ENCODE peak calls at places on chromosome 9, in six cellular contexts. I is kidney epithelial cell, S is gastrocnemius medialis, E is fibroblast of the aortic adventitia, Y is neural progenitor cell, Z is glutamatergic neuron. G is an unnamed sample.

GRCh38 chr9:137236936-137237421 is 4.1 kb upstream of the TUBB4B start:
- DNase-seq in S (no peak), Y (peak; percentile 39), E (no peak), I (no peak), Z (no peak), G (no peak)

GRCh38 chr9:19102181-19102630 is 498 bp downstream of the HAUS6 start:
- DNase-seq in S (no peak), I (no peak), Y (peak; percentile 42), E (no peak), Z (peak; percentile 31), G (no peak)

GRCh38 chr9:126420643-126421564 is 94.3 kb downstream of the MVB12B start:
- DNase-seq in I (peak; percentile 52), Z (no peak), S (no peak), E (no peak), Y (no peak), G (no peak)

GRCh38 chr9:110769667-110770066 is 101.1 kb downstream of the MUSK start:
- DNase-seq in Z (no peak), Y (no peak), S (no peak), I (no peak), E (peak; percentile 50), G (no peak)

GRCh38 chr9:129669946-129670345 is 4.5 kb downstream of the PRRX2 start:
- DNase-seq in E (no peak), I (no peak), Z (no peak), Y (no peak), S (no peak), G (no peak)

GRCh38 chr9:130845254-130845653 is 10.2 kb downstream of the ABL1 start:
- DNase-seq in E (peak; percentile 49), I (no peak), Z (no peak), Y (no peak), S (no peak), G (no peak)

GRCh38 chr9:16873131-16873787 is 2.8 kb upstream of the BNC2 start:
- DNase-seq in Y (no peak), I (no peak), E (peak; percentile 49), Z (no peak), S (no peak), G (no peak)

GRCh38 chr9:36991516-36992134 is 42.4 kb downstream of the PAX5 start:
- DNase-seq in E (peak; percentile 12), Z (peak; percentile 82), S (no peak), Y (peak; percentile 73), I (no peak), G (no peak)

GRCh38 chr9:136302527-136302926 is 1.4 kb downstream of the CCDC187 start:
- DNase-seq in E (no peak), S (no peak), Y (no peak), I (no peak), Z (no peak), G (no peak)

GRCh38 chr9:110246214-110246613 is 10.1 kb downstream of the TXN start:
- DNase-seq in S (no peak), E (no peak), Z (no peak), I (no peak), Y (peak; percentile 7), G (no peak)

GRCh38 chr9:117552811-117553210 is 138.0 kb upstream of the ASTN2 start:
- DNase-seq in S (no peak), Y (no peak), I (no peak), E (no peak), Z (no peak), G (no peak)

GRCh38 chr9:25678147-25678666 is at the start of gene TUSC1:
- DNase-seq in E (peak; percentile 81), S (peak; percentile 51), Y (peak; percentile 69), I (peak; percentile 56), Z (peak; percentile 79), G (peak; percentile 20)

GRCh38 chr9:81305561-81306182 is 383.7 kb downstream of the TLE1 start:
- DNase-seq in Z (no peak), E (no peak), Y (no peak), I (no peak), S (no peak), G (no peak)

GRCh38 chr9:18297532-18297872 is 176.5 kb upstream of the ADAMTSL1 start:
- DNase-seq in E (no peak), I (no peak), S (no peak), Z (no peak), Y (peak; percentile 58), G (peak; percentile 9)

GRCh38 chr9:87643778-87644570 is 81.9 kb upstream of the CTSL start:
- DNase-seq in E (no peak), S (no peak), Y (peak; percentile 44), Z (no peak), I (no peak), G (no peak)

GRCh38 chr9:129918296-129918950 is 83.2 kb downstream of the USP20 start:
- DNase-seq in E (no peak), Z (no peak), S (no peak), I (no peak), Y (no peak), G (no peak)

GRCh38 chr9:126690431-126691051 is 76.8 kb downstream of the LMX1B start:
- DNase-seq in I (no peak), E (no peak), Z (peak; percentile 82), S (no peak), Y (peak; percentile 78), G (no peak)

GRCh38 chr9:131227112-131228058 is 48.9 kb downstream of the FAM78A start:
- DNase-seq in E (no peak), Y (no peak), S (no peak), I (no peak), Z (no peak), G (no peak)

GRCh38 chr9:130860458-130861316 is 25.6 kb downstream of the ABL1 start:
- DNase-seq in Y (peak; percentile 43), I (peak; percentile 96), S (peak; percentile 74), Z (no peak), E (peak; percentile 96), G (no peak)

GRCh38 chr9:69250681-69251080 is 74.3 kb upstream of the ENTREP1 start:
- DNase-seq in I (no peak), S (no peak), E (no peak), Z (no peak), Y (no peak), G (no peak)

GRCh38 chr9:101737705-101738565 is 512 bp downstream of the GRIN3A start:
- DNase-seq in Z (peak; percentile 68), S (no peak), E (no peak), Y (peak; percentile 77), I (no peak), G (no peak)

GRCh38 chr9:84780385-84780784 is 110.9 kb downstream of the NTRK2 start:
- DNase-seq in Y (no peak), S (no peak), I (no peak), E (no peak), Z (no peak), G (no peak)

GRCh38 chr9:84779892-84780291 is 110.4 kb downstream of the NTRK2 start:
- DNase-seq in I (no peak), Y (no peak), S (no peak), E (no peak), Z (no peak), G (peak; percentile 33)

GRCh38 chr9:84782228-84782866 is 112.8 kb downstream of the NTRK2 start:
- DNase-seq in E (peak; percentile 58), I (no peak), Y (no peak), Z (no peak), S (no peak), G (no peak)

GRCh38 chr9:84778537-84778936 is 109.0 kb downstream of the NTRK2 start:
- DNase-seq in E (no peak), Z (no peak), S (no peak), Y (no peak), I (no peak), G (no peak)

DNA sequence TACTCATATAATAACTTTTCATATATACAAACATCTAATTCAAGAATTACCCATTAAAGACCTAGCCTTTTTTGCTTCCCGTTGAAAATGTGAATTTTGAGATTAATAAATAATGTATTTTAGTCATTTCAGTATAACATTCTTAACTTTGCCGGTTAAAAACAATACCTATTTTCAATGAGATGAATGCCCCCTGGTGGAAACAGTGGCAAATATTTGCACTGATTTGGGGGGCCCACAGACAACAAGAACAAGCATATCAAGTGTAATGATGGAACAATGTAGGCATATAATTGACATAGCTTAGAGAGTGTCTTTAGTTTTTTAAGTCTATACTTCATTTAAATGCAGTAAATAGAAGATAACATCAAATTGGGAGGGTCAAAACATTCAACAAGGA is 111.9 kb downstream of the NTRK2 start:
- DNase-seq in S (no peak), Y (peak; percentile 38), Z (no peak), E (peak; percentile 13), I (no peak), G (no peak)
- TF ChIP-seq CTCF in S (no peak), Y (peak; percentile 65), Z (peak; percentile 70), E (peak; percentile 23), I (peak; percentile 51), G (peak; percentile 39)

GRCh38 chr9:21901538-21901937 is 92.7 kb downstream of the CDKN2A start:
- DNase-seq in Z (no peak), S (no peak), E (no peak), Y (no peak), I (no peak), G (no peak)

GRCh38 chr9:21903380-21903965 is 90.7 kb downstream of the CDKN2A start:
- DNase-seq in S (no peak), Z (no peak), E (no peak), Y (no peak), I (no peak), G (no peak)

GRCh38 chr9:21904776-21905175 is 89.4 kb downstream of the CDKN2A start:
- DNase-seq in I (no peak), Z (no peak), S (no peak), Y (peak; percentile 11), E (no peak), G (no peak)

GRCh38 chr9:21904371-21904770 is 89.8 kb downstream of the CDKN2A start:
- DNase-seq in Y (no peak), S (no peak), E (peak; percentile 15), I (no peak), Z (no peak), G (no peak)

GRCh38 chr9:21902112-21902511 is 92.1 kb downstream of the CDKN2A start:
- DNase-seq in Y (no peak), S (no peak), Z (no peak), E (no peak), I (no peak), G (peak; percentile 56)
- TF ChIP-seq CTCF in Y (no peak), S (no peak), Z (no peak), E (no peak), I (no peak), G (no peak)

DNA sequence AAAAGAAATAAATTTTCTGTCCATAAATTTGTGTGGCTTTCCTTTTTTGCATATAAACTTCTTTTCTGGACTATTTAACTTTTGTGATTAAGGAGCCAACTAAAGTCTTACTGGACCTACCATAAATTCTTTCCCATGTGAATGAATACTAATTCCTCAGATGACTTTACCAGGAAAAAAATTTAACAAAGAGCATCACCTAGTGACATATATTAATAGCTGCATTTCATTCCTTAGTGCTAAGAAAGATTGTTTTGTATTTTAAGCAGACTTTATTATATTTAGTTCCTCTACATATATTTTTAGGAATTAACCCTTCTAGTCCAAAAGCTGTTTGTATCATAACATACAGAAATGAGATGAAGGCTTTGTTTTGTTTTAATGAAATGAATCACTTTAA is 64.4 kb downstream of the C9orf85 start:
- DNase-seq in S (no peak), E (peak; percentile 14), Y (no peak), Z (no peak), I (no peak), G (no peak)
- TF ChIP-seq CTCF in S (no peak), E (no peak), Y (no peak), Z (no peak), I (no peak), G (no peak)

DNA sequence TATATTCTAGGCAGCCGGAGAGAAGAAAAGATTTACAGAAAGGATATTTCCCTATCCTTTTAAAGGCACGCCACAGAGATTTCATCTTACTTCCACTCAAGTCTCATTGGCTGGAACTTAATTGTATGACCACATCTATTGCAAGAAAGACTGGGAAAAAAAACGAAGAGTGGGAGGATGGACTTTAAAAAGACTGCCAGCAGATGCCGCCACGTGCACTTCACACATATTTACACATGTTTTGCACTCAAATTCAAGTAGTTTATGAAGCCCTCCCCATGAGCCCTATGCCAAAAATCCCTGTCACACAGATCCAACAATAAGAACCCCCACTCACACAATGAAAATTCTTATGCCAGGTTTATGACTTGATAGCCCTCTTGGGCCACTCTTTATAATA is 138.5 kb upstream of the TYRP1 start:
- DNase-seq in I (no peak), Y (peak; percentile 17), Z (peak; percentile 18), E (peak; percentile 9), S (no peak), G (no peak)
- TF ChIP-seq CTCF in I (peak; percentile 30), Y (peak; percentile 54), Z (no peak), E (no peak), S (no peak), G (peak; percentile 17)

G was measured in HFF-Myc.